ENCODE peak calls at places on chromosome X, in nine cellular contexts. Z, M, A, J, Y, C, X, I and R are unnamed samples.

GRCh38 chrX:101252634-101253033 is 33.0 kb downstream of the DRP2 start:
- DNase-seq in Z (peak), M (no peak), A (no peak), J (no peak), Y (no peak), C (no peak), X (no peak), I (no peak), R (no peak)

GRCh38 chrX:53714580-53715335 is 28.2 kb upstream of the HUWE1 start:
- DNase-seq in Z (peak), M (no peak), A (no peak), J (no peak), Y (no peak), C (peak), X (peak), I (peak), R (peak)

GRCh38 chrX:10288400-10288799 is 131.6 kb downstream of the CLCN4 start:
- DNase-seq in Z (peak), M (no peak), A (no peak), J (no peak), Y (no peak), C (no peak), X (no peak), I (peak), R (no peak)

GRCh38 chrX:154732421-154733071 is 18.3 kb downstream of the GAB3 start:
- DNase-seq in Z (peak), M (no peak), A (no peak), J (no peak), Y (no peak), C (no peak), X (no peak), I (no peak), R (no peak)

GRCh38 chrX:2676794-2677675 is 14.1 kb upstream of the CD99 start:
- DNase-seq in Z (no peak), M (no peak), A (no peak), J (no peak), Y (no peak), C (no peak), X (no peak), I (peak), R (no peak)

GRCh38 chrX:103406256-103406655 is 29.9 kb downstream of the BEX3 start:
- DNase-seq in Z (no peak), M (no peak), A (no peak), J (no peak), Y (no peak), C (no peak), X (no peak), I (no peak), R (no peak)

GRCh38 chrX:53356186-53356585 is 66.3 kb downstream of the SMC1A start:
- DNase-seq in Z (peak), M (no peak), A (no peak), J (no peak), Y (no peak), C (no peak), X (no peak), I (no peak), R (no peak)

GRCh38 chrX:51614353-51614752 is 4.4 kb downstream of the CENPVL3 start:
- DNase-seq in Z (peak), M (peak), A (no peak), J (peak), Y (no peak), C (no peak), X (no peak), I (peak), R (no peak)

GRCh38 chrX:68440940-68441339 is 7.6 kb upstream of the OPHN1 start:
- DNase-seq in Z (peak), M (no peak), A (no peak), J (no peak), Y (peak), C (peak), X (no peak), I (peak), R (peak)

GRCh38 chrX:27987862-27988646 is 6.8 kb upstream of the DCAF8L1 start:
- DNase-seq in Z (no peak), M (no peak), A (no peak), J (no peak), Y (no peak), C (no peak), X (no peak), I (no peak), R (no peak)

GRCh38 chrX:134761788-134762187 is 103.5 kb upstream of the PLAC1 start:
- DNase-seq in Z (peak), M (no peak), A (no peak), J (no peak), Y (no peak), C (no peak), X (peak), I (peak), R (no peak)

GRCh38 chrX:318739-319578 is at the start of gene GTPBP6:
- DNase-seq in Z (peak), M (no peak), A (peak), J (peak), Y (peak), C (peak), X (peak), I (peak), R (peak)

GRCh38 chrX:120857240-120857639 is 18.4 kb downstream of the CT47B1 start:
- DNase-seq in Z (peak), M (no peak), A (no peak), J (no peak), Y (no peak), C (no peak), X (no peak), I (no peak), R (no peak)

GRCh38 chrX:116198235-116198634 is 27.7 kb downstream of the AGTR2 start:
- DNase-seq in Z (no peak), M (no peak), A (no peak), J (no peak), Y (no peak), C (no peak), X (no peak), I (no peak), R (no peak)

GRCh38 chrX:39030636-39031035 is 229.4 kb downstream of the MID1IP1 start:
- DNase-seq in Z (no peak), M (no peak), A (no peak), J (no peak), Y (no peak), C (no peak), X (no peak), I (no peak), R (no peak)

GRCh38 chrX:40570346-40571093 is 10.2 kb upstream of the ATP6AP2 start:
- DNase-seq in Z (no peak), M (no peak), A (no peak), J (no peak), Y (no peak), C (no peak), X (peak), I (no peak), R (no peak)

GRCh38 chrX:5575407-5575806 is 653.3 kb downstream of the NLGN4X start:
- DNase-seq in Z (no peak), M (no peak), A (no peak), J (no peak), Y (no peak), C (no peak), X (no peak), I (no peak), R (no peak)

GRCh38 chrX:53438174-53438831 is 4.1 kb upstream of the HSD17B10 start:
- DNase-seq in Z (no peak), M (no peak), A (no peak), J (no peak), Y (no peak), C (no peak), X (no peak), I (no peak), R (no peak)

GRCh38 chrX:99795495-99795894 is 614.6 kb downstream of the PCDH19 start:
- DNase-seq in Z (no peak), M (no peak), A (no peak), J (no peak), Y (no peak), C (no peak), X (no peak), I (no peak), R (no peak)

GRCh38 chrX:39969099-39969825 is 128.5 kb downstream of the BCOR start:
- DNase-seq in Z (peak), M (peak), A (no peak), J (no peak), Y (no peak), C (no peak), X (peak), I (no peak), R (no peak)

GRCh38 chrX:53133400-53133799 is 39.5 kb downstream of the KANTR start:
- DNase-seq in Z (no peak), M (no peak), A (no peak), J (no peak), Y (no peak), C (no peak), X (no peak), I (no peak), R (no peak)

GRCh38 chrX:2767631-2768455 is 16.0 kb downstream of the XG start:
- DNase-seq in Z (peak), M (peak), A (no peak), J (peak), Y (peak), C (no peak), X (no peak), I (no peak), R (no peak)

GRCh38 chrX:136574548-136574947 is 42.5 kb downstream of the VGLL1 start:
- DNase-seq in Z (peak), M (peak), A (no peak), J (no peak), Y (no peak), C (no peak), X (no peak), I (no peak), R (no peak)

GRCh38 chrX:150201841-150202240 is 161.3 kb upstream of the MAMLD1 start:
- DNase-seq in Z (no peak), M (no peak), A (no peak), J (no peak), Y (no peak), C (no peak), X (no peak), I (peak), R (no peak)

GRCh38 chrX:46860536-46860935 is 23.7 kb downstream of the RP2 start:
- DNase-seq in Z (no peak), M (peak), A (no peak), J (no peak), Y (no peak), C (no peak), X (no peak), I (no peak), R (no peak)

GRCh38 chrX:73841337-73841736 is 278.3 kb downstream of the CHIC1 start:
- DNase-seq in Z (no peak), M (no peak), A (no peak), J (no peak), Y (no peak), C (no peak), X (no peak), I (no peak), R (no peak)

GRCh38 chrX:120672841-120673530 is 43.1 kb upstream of the C1GALT1C1 start:
- DNase-seq in Z (peak), M (no peak), A (no peak), J (no peak), Y (no peak), C (no peak), X (no peak), I (no peak), R (no peak)

GRCh38 chrX:149453030-149453429 is 52.1 kb downstream of the IDS start:
- DNase-seq in Z (peak), M (no peak), A (no peak), J (no peak), Y (no peak), C (peak), X (no peak), I (peak), R (no peak)

GRCh38 chrX:122421434-122422121 is 762.5 kb upstream of the GRIA3 start:
- DNase-seq in Z (no peak), M (no peak), A (no peak), J (no peak), Y (peak), C (no peak), X (no peak), I (no peak), R (no peak)

GRCh38 chrX:22666441-22666840 is 333.3 kb upstream of the DDX53 start:
- DNase-seq in Z (peak), M (peak), A (no peak), J (no peak), Y (no peak), C (peak), X (no peak), I (peak), R (no peak)